ENCODE peak calls at places on chromosome 19, in six cellular contexts. H is progenitor cell of endocrine pancreas, N is T-helper 1 cell, U is right cardiac atrium, X is NCI-H1694 treated with DMSO at 0.1 percent for 48 hours, Y is HEK293T. L is an unnamed sample.

GRCh38 chr19:18294467-18294864 is 13.0 kb upstream of the JUND start:
- DNase-seq in Y (no peak), N (peak; percentile 90), X (no peak), H (no peak), U (no peak), L (no peak)

GRCh38 chr19:18385675-18386542 is at the start of gene GDF15:
- DNase-seq in U (peak; percentile 52), X (peak; percentile 31), N (no peak), Y (peak; percentile 82), H (peak; percentile 59), L (no peak)

GRCh38 chr19:48963371-48964204 is 1.5 kb upstream of the FTL start:
- DNase-seq in H (peak; percentile 74), X (no peak), Y (no peak), U (peak; percentile 88), N (peak; percentile 25), L (peak; percentile 84)

GRCh38 chr19:40363128-40363527 is 14.6 kb downstream of the PLD3 start:
- DNase-seq in H (no peak), U (no peak), N (no peak), Y (no peak), X (no peak), L (no peak)

GRCh38 chr19:58572026-58572817 is 913 bp downstream of the MZF1 start:
- DNase-seq in U (no peak), N (no peak), X (no peak), H (no peak), Y (no peak), L (no peak)

GRCh38 chr19:5973867-5974635 is 3.9 kb downstream of the RANBP3 start:
- DNase-seq in H (no peak), Y (no peak), U (no peak), X (no peak), N (no peak), L (no peak)

GRCh38 chr19:55586976-55587668 is 6.5 kb upstream of the ZNF579 start:
- DNase-seq in N (peak; percentile 90), U (peak; percentile 95), Y (peak; percentile 96), H (peak; percentile 92), X (peak; percentile 82), L (peak; percentile 89)

GRCh38 chr19:53432088-53432661 is 391 bp downstream of the ZNF761 start:
- DNase-seq in H (peak; percentile 13), N (no peak), X (no peak), U (peak; percentile 60), Y (peak; percentile 15), L (no peak)

GRCh38 chr19:48539503-48540096 is 12.4 kb upstream of the SULT2B1 start:
- DNase-seq in N (no peak), X (peak; percentile 30), Y (no peak), H (no peak), U (peak; percentile 36), L (no peak)

GRCh38 chr19:48418317-48419064 is 25.0 kb downstream of the GRIN2D start:
- DNase-seq in X (no peak), U (no peak), N (no peak), Y (no peak), H (no peak), L (no peak)

GRCh38 chr19:49387936-49388372 is at the start of gene KASH5:
- DNase-seq in H (no peak), N (peak; percentile 76), U (peak; percentile 86), Y (no peak), X (no peak), L (no peak)

GRCh38 chr19:18713550-18714117 is 30.2 kb downstream of the CRTC1 start:
- DNase-seq in H (no peak), U (no peak), Y (no peak), X (no peak), N (no peak), L (no peak)

GRCh38 chr19:16000024-16000687 is 51.3 kb downstream of the OR10H4 start:
- DNase-seq in Y (no peak), X (no peak), U (no peak), H (no peak), N (no peak), L (no peak)

GRCh38 chr19:16377521-16377920 is 52.9 kb downstream of the KLF2 start:
- DNase-seq in X (no peak), H (no peak), N (no peak), U (no peak), Y (no peak), L (no peak)

GRCh38 chr19:33665776-33666175 is 44.0 kb downstream of the CHST8 start:
- DNase-seq in U (no peak), Y (no peak), H (no peak), N (no peak), X (no peak), L (no peak)

GRCh38 chr19:50460161-50460765 is 16.0 kb upstream of the EMC10 start:
- DNase-seq in N (no peak), Y (no peak), U (no peak), H (no peak), X (no peak), L (peak; percentile 72)

GRCh38 chr19:13057744-13058143 is 44.9 kb downstream of the LYL1 start:
- DNase-seq in U (no peak), X (no peak), N (no peak), H (no peak), Y (no peak), L (no peak)

GRCh38 chr19:35309481-35310279 is 17.7 kb downstream of the MAG start:
- DNase-seq in U (no peak), H (peak; percentile 26), N (no peak), X (no peak), Y (no peak), L (no peak)

GRCh38 chr19:38466050-38466449 is 32.6 kb downstream of the RYR1 start:
- DNase-seq in U (no peak), X (no peak), H (no peak), N (no peak), Y (no peak), L (no peak)

GRCh38 chr19:2540646-2541454 is 64.9 kb downstream of the GADD45B start:
- DNase-seq in H (peak; percentile 81), X (no peak), U (peak; percentile 93), N (no peak), Y (no peak), L (peak; percentile 81)

GRCh38 chr19:17580470-17581000 is 25.1 kb downstream of the COLGALT1 start:
- DNase-seq in X (no peak), U (no peak), N (no peak), H (no peak), Y (no peak), L (no peak)

GRCh38 chr19:3618144-3618810 is 8.3 kb downstream of the CACTIN start:
- DNase-seq in U (peak; percentile 84), N (no peak), H (peak; percentile 41), Y (peak; percentile 79), X (no peak), L (no peak)

GRCh38 chr19:16764793-16765433 is 45.3 kb downstream of the NWD1 start:
- DNase-seq in U (no peak), N (no peak), H (no peak), X (no peak), Y (no peak), L (no peak)

GRCh38 chr19:6720369-6721112 is at the start of gene C3:
- DNase-seq in N (no peak), X (no peak), U (peak; percentile 79), H (no peak), Y (no peak), L (no peak)

GRCh38 chr19:7348587-7349230 is at the start of gene ARHGEF18:
- DNase-seq in N (peak; percentile 27), Y (no peak), X (peak; percentile 14), H (no peak), U (peak; percentile 19), L (no peak)

GRCh38 chr19:4267101-4267900 is 11.8 kb upstream of the SHD start:
- DNase-seq in U (peak; percentile 47), H (peak; percentile 56), X (peak; percentile 60), N (peak; percentile 43), Y (peak; percentile 80), L (no peak)

GRCh38 chr19:7549749-7550148 is 14.2 kb downstream of the PNPLA6 start:
- DNase-seq in X (no peak), H (no peak), N (no peak), U (no peak), Y (no peak), L (no peak)

GRCh38 chr19:39156230-39156890 is 30.8 kb downstream of the PAK4 start:
- DNase-seq in U (no peak), H (no peak), Y (no peak), N (no peak), X (no peak), L (no peak)

GRCh38 chr19:16040642-16041041 is 35.7 kb upstream of the TPM4 start:
- DNase-seq in N (no peak), Y (no peak), U (no peak), X (no peak), H (no peak), L (no peak)

GRCh38 chr19:45876411-45877197 is 9.3 kb downstream of the IRF2BP1 start:
- DNase-seq in H (peak; percentile 19), X (no peak), N (no peak), U (peak; percentile 50), Y (no peak), L (no peak)

GRCh38 chr19:10010247-10010691 is at the start of gene COL5A3:
- DNase-seq in X (no peak), H (no peak), Y (no peak), U (peak; percentile 82), N (no peak), L (no peak)